ENCODE peak calls at places on chromosomes 7 and 10, in five cellular contexts. Y, H, P, D and B are unnamed samples.

GRCh38 chr10:106285199-106285598 is 879.3 kb downstream of the SORCS1 start:
- DNase-seq in Y (peak; percentile 4), H (peak; percentile 8), P (no peak), D (no peak), B (no peak)

GRCh38 chr7:116337800-116338199 is 127.5 kb downstream of the TES start:
- DNase-seq in Y (no peak), H (peak; percentile 65), P (no peak), D (no peak), B (no peak)

GRCh38 chr10:4656576-4657194 is 169.3 kb upstream of the AKR1E2 start:
- DNase-seq in Y (peak; percentile 73), H (peak; percentile 67), P (peak; percentile 42), D (peak; percentile 32), B (peak; percentile 51)

GRCh38 chr7:7002416-7003062 is 176.5 kb upstream of the CCZ1B start:
- DNase-seq in Y (no peak), H (no peak), P (peak; percentile 67), D (no peak), B (no peak)

GRCh38 chr7:4631664-4632171 is 50.4 kb upstream of the FOXK1 start:
- DNase-seq in Y (peak; percentile 30), H (peak; percentile 91), P (peak; percentile 87), D (peak; percentile 85), B (peak; percentile 65)

GRCh38 chr10:27019827-27020226 is 80.5 kb downstream of the ANKRD26 start:
- DNase-seq in Y (no peak), H (no peak), P (no peak), D (no peak), B (no peak)

GRCh38 chr7:134941185-134941900 is 45.0 kb upstream of the AGBL3 start:
- DNase-seq in Y (peak; percentile 88), H (peak; percentile 92), P (no peak), D (peak; percentile 87), B (peak; percentile 12)

GRCh38 chr10:100341953-100342626 is 4.9 kb upstream of the SCD start:
- DNase-seq in Y (peak; percentile 76), H (peak; percentile 60), P (peak; percentile 80), D (peak; percentile 73), B (peak; percentile 45)

GRCh38 chr7:33895025-33895804 is 10.1 kb upstream of the BMPER start:
- DNase-seq in Y (peak; percentile 77), H (peak; percentile 75), P (peak; percentile 93), D (peak; percentile 71), B (peak; percentile 68)

GRCh38 chr7:148661471-148661870 is 37.2 kb upstream of the CUL1 start:
- DNase-seq in Y (no peak), H (no peak), P (no peak), D (no peak), B (no peak)

GRCh38 chr10:124677871-124678565 is 66.2 kb downstream of the FAM53B start:
- DNase-seq in Y (no peak), H (peak; percentile 38), P (no peak), D (no peak), B (no peak)

GRCh38 chr7:96304573-96304972 is 17.3 kb downstream of the SLC25A13 start:
- DNase-seq in Y (peak; percentile 15), H (no peak), P (no peak), D (no peak), B (no peak)

GRCh38 chr10:71086439-71087080 is 125.8 kb upstream of the UNC5B start:
- DNase-seq in Y (no peak), H (no peak), P (no peak), D (no peak), B (no peak)

GRCh38 chr7:115585015-115585655 is 445.4 kb downstream of the TFEC start:
- DNase-seq in Y (no peak), H (peak; percentile 29), P (no peak), D (no peak), B (no peak)

GRCh38 chr10:119206603-119207366 is 586 bp upstream of the GRK5 start:
- DNase-seq in Y (peak; percentile 77), H (peak; percentile 59), P (peak; percentile 64), D (peak; percentile 69), B (peak; percentile 73)

GRCh38 chr7:123594813-123595241 is 6.8 kb upstream of the ASB15 start:
- DNase-seq in Y (peak; percentile 43), H (no peak), P (peak; percentile 86), D (no peak), B (peak; percentile 54)

GRCh38 chr7:124101173-124101768 is 68.4 kb upstream of the TMEM229A start:
- DNase-seq in Y (peak; percentile 23), H (peak; percentile 10), P (no peak), D (peak; percentile 6), B (peak; percentile 17)

GRCh38 chr7:106717997-106718871 is 57.3 kb upstream of the CCDC71L start:
- DNase-seq in Y (peak; percentile 98), H (peak; percentile 98), P (no peak), D (peak; percentile 84), B (no peak)

GRCh38 chr10:79246606-79247275 is 100.5 kb upstream of the PPIF start:
- DNase-seq in Y (peak; percentile 67), H (no peak), P (no peak), D (no peak), B (no peak)

GRCh38 chr7:122166708-122167107 is 22.7 kb upstream of the AASS start:
- DNase-seq in Y (peak; percentile 61), H (peak; percentile 62), P (no peak), D (peak; percentile 24), B (no peak)

GRCh38 chr7:43590862-43591550 is 8.1 kb downstream of the STK17A start:
- DNase-seq in Y (no peak), H (no peak), P (no peak), D (no peak), B (no peak)

GRCh38 chr10:4708123-4708759 is 117.8 kb upstream of the AKR1E2 start:
- DNase-seq in Y (no peak), H (no peak), P (peak; percentile 79), D (no peak), B (no peak)

GRCh38 chr7:17559388-17559787 is 260.9 kb downstream of the AHR start:
- DNase-seq in Y (peak; percentile 73), H (peak; percentile 54), P (no peak), D (no peak), B (no peak)

GRCh38 chr10:74542077-74542476 is 284.3 kb upstream of the KAT6B start:
- DNase-seq in Y (peak; percentile 92), H (peak; percentile 93), P (no peak), D (peak; percentile 75), B (no peak)

GRCh38 chr7:77419102-77419501 is 3.0 kb upstream of the GSAP start:
- DNase-seq in Y (no peak), H (no peak), P (no peak), D (no peak), B (no peak)

GRCh38 chr7:100563809-100564400 is 9.8 kb downstream of the SAP25 start:
- DNase-seq in Y (peak; percentile 76), H (peak; percentile 63), P (peak; percentile 87), D (no peak), B (peak; percentile 74)

GRCh38 chr10:102342462-102342861 is 53.0 kb upstream of the NFKB2 start:
- DNase-seq in Y (peak; percentile 15), H (peak; percentile 4), P (peak; percentile 63), D (no peak), B (no peak)

GRCh38 chr10:114923551-114923950 is 14.4 kb upstream of the TRUB1 start:
- DNase-seq in Y (no peak), H (no peak), P (no peak), D (no peak), B (no peak)

GRCh38 chr10:72309290-72310240 is 35.8 kb downstream of the DDIT4 start:
- DNase-seq in Y (no peak), H (peak; percentile 38), P (no peak), D (no peak), B (no peak)
- H4K91ac ChIP-seq in Y (peak overlapping the region; percentile 65), H (peak overlapping the region; percentile 73), P (no peak overlapping the region), D (peak overlapping the region; percentile 89), B (no peak overlapping the region)

GRCh38 chr7:23473848-23474097 is 3.5 kb upstream of the IGF2BP3 start:
- DNase-seq in Y (no peak), H (no peak), P (no peak), D (no peak), B (no peak)

GRCh38 chr7:23472556-23472955 is 2.3 kb upstream of the IGF2BP3 start:
- DNase-seq in Y (no peak), H (no peak), P (no peak), D (no peak), B (no peak)

GRCh38 chr7:23474098-23474828 is 4.0 kb upstream of the IGF2BP3 start:
- DNase-seq in Y (peak; percentile 98), H (peak; percentile 95), P (peak; percentile 98), D (peak; percentile 98), B (peak; percentile 98)

GRCh38 chr7:23472046-23472445 is 1.8 kb upstream of the IGF2BP3 start:
- DNase-seq in Y (no peak), H (no peak), P (no peak), D (no peak), B (no peak)

GRCh38 chr7:23472974-23473847 is 2.9 kb upstream of the IGF2BP3 start:
- DNase-seq in Y (peak; percentile 60), H (no peak), P (no peak), D (no peak), B (peak; percentile 17)
- H3K27me3 ChIP-seq in Y (peaks cover 95% of the 10 kb centered on the region), H (no peaks in the 10 kb centered on the region), P (no peaks in the 10 kb centered on the region), D (no peaks in the 10 kb centered on the region), B (no peaks in the 10 kb centered on the region)

GRCh38 chr10:103770139-103770538 is 85.2 kb downstream of the SH3PXD2A start:
- DNase-seq in Y (no peak), H (no peak), P (no peak), D (no peak), B (no peak)

GRCh38 chr10:103775786-103776185 is 79.6 kb downstream of the SH3PXD2A start:
- DNase-seq in Y (no peak), H (no peak), P (no peak), D (no peak), B (no peak)

GRCh38 chr10:103768345-103768744 is 87.0 kb downstream of the SH3PXD2A start:
- DNase-seq in Y (no peak), H (no peak), P (no peak), D (no peak), B (no peak)

GRCh38 chr10:103769176-103769575 is 86.2 kb downstream of the SH3PXD2A start:
- DNase-seq in Y (no peak), H (no peak), P (no peak), D (no peak), B (no peak)

GRCh38 chr10:103772096-103772845 is 83.1 kb downstream of the SH3PXD2A start:
- DNase-seq in Y (peak; percentile 94), H (peak; percentile 98), P (peak; percentile 94), D (peak; percentile 35), B (peak; percentile 72)
- H4K91ac ChIP-seq in Y (peak overlapping the region; percentile 15), H (peak overlapping the region; percentile 26), P (no peak overlapping the region), D (peak overlapping the region; percentile 37), B (no peak overlapping the region)

GRCh38 chr7:108244110-108244509 is 113.9 kb upstream of the LAMB4 start:
- DNase-seq in Y (no peak), H (no peak), P (no peak), D (no peak), B (no peak)
- H3K27me3 ChIP-seq in Y (no peaks in the 10 kb centered on the region), H (no peaks in the 10 kb centered on the region), P (no peaks in the 10 kb centered on the region), D (no peaks in the 10 kb centered on the region), B (no peaks in the 10 kb centered on the region)

GRCh38 chr10:131812012-131812403 is 88.8 kb upstream of the PPP2R2D start:
- DNase-seq in Y (no peak), H (no peak), P (no peak), D (no peak), B (no peak)

GRCh38 chr10:131808370-131808930 is 92.4 kb upstream of the PPP2R2D start:
- DNase-seq in Y (no peak), H (no peak), P (no peak), D (no peak), B (no peak)

GRCh38 chr10:131811239-131812011 is 89.4 kb upstream of the PPP2R2D start:
- DNase-seq in Y (no peak), H (no peak), P (no peak), D (no peak), B (no peak)

GRCh38 chr10:131810805-131811137 is 90.0 kb upstream of the PPP2R2D start:
- DNase-seq in Y (no peak), H (no peak), P (no peak), D (no peak), B (no peak)

GRCh38 chr10:131810036-131810804 is 90.6 kb upstream of the PPP2R2D start:
- DNase-seq in Y (no peak), H (no peak), P (peak; percentile 25), D (no peak), B (no peak)
- H4K91ac ChIP-seq in Y (no peak overlapping the region), H (no peak overlapping the region), P (no peak overlapping the region), D (no peak overlapping the region), B (no peak overlapping the region)